ENCODE peak calls at places on chromosome 17, in seven cellular contexts. U is HFF-Myc, F is uterus, J is esophagus squamous epithelium, L is breast epithelium, D is nephron progenitor cell, E is ascending aorta. R is an unnamed sample.

GRCh38 chr17:45022288-45022648 is 29.2 kb downstream of the DCAKD start:
- DNase-seq in L (no peak), J (no peak), E (no peak), U (no peak), D (no peak), F (no peak), R (no peak)

GRCh38 chr17:6574689-6575595 is 18.6 kb upstream of the PITPNM3 start:
- DNase-seq in D (peak), F (no peak), E (no peak), L (no peak), U (peak), J (no peak), R (peak)

GRCh38 chr17:9228408-9229159 is 207.3 kb downstream of the NTN1 start:
- DNase-seq in U (no peak), L (no peak), E (no peak), D (no peak), F (peak), J (no peak), R (peak)

GRCh38 chr17:6160188-6160555 is 90.0 kb downstream of the WSCD1 start:
- DNase-seq in E (no peak), U (no peak), J (no peak), L (no peak), D (no peak), F (no peak), R (no peak)

GRCh38 chr17:58513391-58513912 is 986 bp downstream of the MTMR4 start:
- DNase-seq in F (no peak), D (no peak), J (no peak), L (no peak), U (no peak), E (no peak), R (no peak)

GRCh38 chr17:63317166-63317845 is 128.8 kb downstream of the CYB561 start:
- DNase-seq in L (no peak), E (no peak), F (no peak), D (no peak), J (no peak), U (no peak), R (no peak)

GRCh38 chr17:58047751-58048150 is 35.5 kb upstream of the DYNLL2 start:
- DNase-seq in J (no peak), U (peak), E (no peak), D (no peak), F (no peak), L (no peak), R (no peak)

GRCh38 chr17:73384926-73385325 is 73.1 kb upstream of the CDC42EP4 start:
- DNase-seq in U (no peak), D (no peak), F (no peak), E (no peak), L (no peak), J (no peak), R (no peak)

GRCh38 chr17:2797226-2797625 is 988 bp downstream of the RAP1GAP2 start:
- DNase-seq in D (no peak), E (no peak), J (no peak), F (no peak), L (no peak), U (no peak), R (no peak)

GRCh38 chr17:9926150-9926804 is 21.2 kb upstream of the RCVRN start:
- DNase-seq in L (no peak), E (no peak), U (no peak), F (no peak), J (no peak), D (no peak), R (no peak)

GRCh38 chr17:83199500-83200201 is 120.2 kb downstream of the METRNL start:
- DNase-seq in D (no peak), J (no peak), L (peak), U (no peak), F (no peak), E (peak), R (peak)

GRCh38 chr17:73198201-73198929 is 5.5 kb downstream of the COG1 start:
- DNase-seq in J (no peak), F (no peak), E (no peak), L (no peak), U (no peak), D (no peak), R (no peak)

GRCh38 chr17:41972571-41973411 is 6.2 kb downstream of the CNP start:
- DNase-seq in E (no peak), D (no peak), L (peak), U (no peak), F (no peak), J (no peak), R (no peak)

GRCh38 chr17:59786536-59787319 is 79.3 kb downstream of the VMP1 start:
- DNase-seq in D (no peak), J (peak), F (peak), E (peak), L (no peak), U (peak), R (peak)

GRCh38 chr17:32794533-32795246 is 82.2 kb downstream of the MYO1D start:
- DNase-seq in J (no peak), E (no peak), U (no peak), L (no peak), D (no peak), F (no peak), R (no peak)

GRCh38 chr17:17824780-17825614 is 11.8 kb downstream of the SREBF1 start:
- DNase-seq in L (no peak), D (no peak), U (no peak), J (no peak), F (no peak), E (no peak), R (no peak)

GRCh38 chr17:77089118-77089477 is 51.7 kb upstream of the SEC14L1 start:
- DNase-seq in J (no peak), U (no peak), E (no peak), D (no peak), F (no peak), L (no peak), R (no peak)

GRCh38 chr17:69539781-69540319 is 125.4 kb downstream of the MAP2K6 start:
- DNase-seq in L (no peak), E (no peak), U (peak), D (no peak), J (no peak), F (no peak), R (peak)

GRCh38 chr17:21076242-21076641 is 33.4 kb upstream of the USP22 start:
- DNase-seq in F (no peak), J (no peak), L (no peak), E (no peak), D (no peak), U (no peak), R (no peak)

GRCh38 chr17:65366102-65366844 is 195.2 kb downstream of the AXIN2 start:
- DNase-seq in J (no peak), F (no peak), L (no peak), D (no peak), U (no peak), E (no peak), R (no peak)

GRCh38 chr17:19345067-19345460 is 17.5 kb downstream of the B9D1 start:
- DNase-seq in L (peak), J (no peak), D (no peak), E (no peak), F (peak), U (no peak), R (no peak)

GRCh38 chr17:67546578-67547527 is 169.8 kb downstream of the PITPNC1 start:
- DNase-seq in J (no peak), F (peak), U (no peak), E (peak), D (no peak), L (no peak), R (no peak)

GRCh38 chr17:74785096-74785980 is 9.2 kb upstream of the NAT9 start:
- DNase-seq in D (no peak), J (no peak), F (no peak), L (no peak), U (no peak), E (no peak), R (no peak)

GRCh38 chr17:56653877-56654276 is 60.4 kb downstream of the NOG start:
- DNase-seq in E (no peak), F (no peak), D (peak), L (no peak), J (no peak), U (peak), R (peak)

GRCh38 chr17:18184143-18185007 is 747 bp downstream of the ALKBH5 start:
- DNase-seq in L (peak), E (peak), J (no peak), U (no peak), F (peak), D (peak), R (peak)

GRCh38 chr17:4728124-4728523 is 3.1 kb upstream of the MED11 start:
- DNase-seq in F (no peak), J (no peak), D (no peak), U (no peak), L (no peak), E (no peak), R (no peak)

GRCh38 chr17:60163108-60163784 is 13.5 kb downstream of the CA4 start:
- DNase-seq in U (no peak), J (no peak), D (no peak), E (no peak), F (no peak), L (no peak), R (no peak)

GRCh38 chr17:76382803-76383644 is 1.4 kb upstream of the SPHK1 start:
- DNase-seq in J (no peak), E (peak), D (peak), L (no peak), U (no peak), F (no peak), R (peak)

GRCh38 chr17:41494524-41494923 is 4.8 kb upstream of the KRT36 start:
- DNase-seq in L (no peak), E (no peak), U (no peak), J (no peak), D (no peak), F (no peak), R (peak)

GRCh38 chr17:1745513-1746020 is 2.9 kb downstream of the SERPINF2 start:
- DNase-seq in D (no peak), L (no peak), F (no peak), U (no peak), E (no peak), J (no peak), R (no peak)

GRCh38 chr17:42683407-42684031 is 1.2 kb downstream of the CNTNAP1 start:
- DNase-seq in L (no peak), E (no peak), F (peak), U (no peak), J (no peak), D (no peak), R (no peak)

GRCh38 chr17:42155614-42156045 is 841 bp upstream of the RAB5C start:
- DNase-seq in U (no peak), J (no peak), D (no peak), E (no peak), L (no peak), F (no peak), R (no peak)

GRCh38 chr17:34357398-34357797 is 1.1 kb downstream of the CCL13 start:
- DNase-seq in D (no peak), U (no peak), E (no peak), F (no peak), L (no peak), J (no peak), R (no peak)
- TF ChIP-seq CTCF in D (no peak), U (no peak), E (no peak), F (no peak), L (no peak), J (no peak), R (no peak)

GRCh38 chr17:337022-337420 is 15.6 kb downstream of the RPH3AL start:
- DNase-seq in U (no peak), F (no peak), L (no peak), J (no peak), D (no peak), E (no peak), R (no peak)
- TF ChIP-seq CTCF in U (no peak), F (no peak), L (no peak), J (no peak), D (no peak), E (no peak), R (no peak)

DNA sequence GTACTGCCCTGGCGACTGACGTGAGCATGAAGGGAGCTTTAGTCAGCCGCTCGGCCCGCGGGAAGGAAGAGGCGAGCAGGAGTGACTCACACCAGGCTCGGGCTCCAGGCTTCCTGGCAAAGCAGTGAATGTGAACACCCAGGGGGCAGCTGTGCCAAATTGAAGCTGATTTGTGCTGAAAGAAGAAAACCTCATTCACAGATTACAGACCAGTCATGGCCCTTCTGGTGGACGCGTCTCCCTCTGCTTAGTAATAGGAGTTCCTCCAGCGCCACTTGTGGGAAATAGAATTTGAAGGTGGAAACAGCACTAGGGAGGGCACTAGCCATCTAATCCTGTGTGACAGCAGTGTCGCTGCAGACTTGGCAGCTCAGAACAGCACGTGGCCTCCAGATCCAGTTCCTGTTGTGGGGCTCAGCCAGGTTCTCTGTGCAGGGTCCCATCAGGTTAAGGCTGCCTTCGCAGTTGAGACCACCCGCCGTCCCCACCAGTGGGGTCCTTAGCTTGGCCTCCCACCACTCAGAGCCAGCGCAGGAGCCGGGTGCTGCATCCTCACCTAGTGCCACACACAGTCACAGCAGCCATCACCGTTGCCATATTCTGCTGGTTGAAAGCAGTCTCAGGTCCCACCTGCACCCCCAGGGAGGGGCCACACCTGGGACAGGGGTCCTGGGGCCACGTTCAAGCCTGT is 164.5 kb upstream of the CHMP6 start:
- DNase-seq in L (peak), E (peak), F (peak), U (peak), J (no peak), D (no peak), R (peak)
- TF ChIP-seq CTCF in L (no peak), E (peak), F (no peak), U (no peak), J (no peak), D (no peak), R (peak)

GRCh38 chr17:81912441-81913309 is 1.5 kb upstream of the PCYT2 start:
- DNase-seq in E (no peak), D (no peak), L (no peak), J (no peak), F (no peak), U (no peak), R (no peak)

GRCh38 chr17:81910840-81911276 is 341 bp downstream of the PCYT2 start:
- DNase-seq in U (no peak), D (no peak), L (no peak), J (no peak), F (peak), E (no peak), R (no peak)

GRCh38 chr17:81911969-81912368 is 770 bp upstream of the PCYT2 start:
- DNase-seq in D (no peak), L (no peak), U (no peak), E (no peak), J (no peak), F (no peak), R (no peak)

GRCh38 chr17:81909966-81910839 is 996 bp downstream of the PCYT2 start:
- DNase-seq in D (peak), U (no peak), E (no peak), L (no peak), J (no peak), F (no peak), R (no peak)

GRCh38 chr17:81911277-81911961 is at the start of gene PCYT2:
- DNase-seq in L (peak), E (peak), D (peak), F (peak), U (no peak), J (peak), R (peak)
- TF ChIP-seq CTCF in L (no peak), E (no peak), D (no peak), F (no peak), U (no peak), J (no peak), R (peak)

DNA sequence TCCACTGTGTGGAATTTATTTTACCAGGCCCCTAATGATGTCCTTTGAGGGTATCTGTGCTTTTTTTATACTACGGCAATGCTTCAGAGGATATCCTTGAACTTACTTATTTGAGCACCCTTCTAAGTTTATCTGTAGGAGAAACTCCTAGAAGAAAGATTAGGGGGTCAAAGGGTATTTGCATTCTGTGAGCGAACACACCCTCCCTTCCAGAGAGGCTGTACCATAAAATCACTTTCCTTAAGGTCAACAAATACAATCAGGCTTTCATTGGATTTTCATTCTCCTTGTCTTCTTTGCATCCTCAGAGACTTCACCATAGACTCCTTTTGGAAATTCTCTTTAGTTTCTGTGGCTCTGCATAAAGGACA is 4.7 kb upstream of the C1QTNF1 start:
- DNase-seq in E (no peak), F (no peak), J (no peak), U (no peak), D (no peak), L (no peak), R (no peak)
- TF ChIP-seq CTCF in E (no peak), F (no peak), J (no peak), U (no peak), D (no peak), L (no peak), R (no peak)

GRCh38 chr17:82017612-82018151 is 5.0 kb downstream of the CENPX start:
- DNase-seq in F (no peak), J (no peak), L (no peak), U (no peak), E (no peak), D (no peak), R (no peak)
- TF ChIP-seq CTCF in F (no peak), J (no peak), L (no peak), U (no peak), E (no peak), D (no peak), R (no peak)